ENCODE peak calls at places on chromosomes 7 and 10, in seven cellular contexts. One of them, this sample, is unnamed. For H3K4me1 and H3K27me3, the result is how much of the 10 kb centered on the place peaks cover.

GRCh38 chr10:129744134-129744895 is 219.8 kb downstream of the EBF3 start:
- DNase-seq in esophagus muscularis mucosa: peak
- DNase-seq in GM23248: no peak
- DNase-seq in neural progenitor cell: no peak
- DNase-seq in naive thymus-derived CD4-positive, alpha-beta T cell: no peak
- DNase-seq in SK-N-SH: no peak
- DNase-seq in cardiac muscle cell: no peak
- DNase-seq in this sample: no peak

GRCh38 chr10:101485681-101486554 is 102.1 kb downstream of the POLL start:
- DNase-seq in esophagus muscularis mucosa: peak
- DNase-seq in GM23248: peak
- DNase-seq in neural progenitor cell: peak
- DNase-seq in naive thymus-derived CD4-positive, alpha-beta T cell: no peak
- DNase-seq in SK-N-SH: peak
- DNase-seq in cardiac muscle cell: no peak
- DNase-seq in this sample: no peak

GRCh38 chr7:20280475-20281351 is 50.0 kb upstream of the ITGB8 start:
- DNase-seq in esophagus muscularis mucosa: no peak
- DNase-seq in GM23248: peak
- DNase-seq in neural progenitor cell: no peak
- DNase-seq in naive thymus-derived CD4-positive, alpha-beta T cell: no peak
- DNase-seq in SK-N-SH: peak
- DNase-seq in cardiac muscle cell: no peak
- DNase-seq in this sample: no peak

GRCh38 chr10:116312091-116312490 is 12.2 kb upstream of the CCDC172 start:
- DNase-seq in esophagus muscularis mucosa: no peak
- DNase-seq in GM23248: no peak
- DNase-seq in neural progenitor cell: no peak
- DNase-seq in naive thymus-derived CD4-positive, alpha-beta T cell: no peak
- DNase-seq in SK-N-SH: no peak
- DNase-seq in cardiac muscle cell: no peak
- DNase-seq in this sample: no peak

GRCh38 chr10:61943699-61944444 is 42.4 kb downstream of the ARID5B start:
- DNase-seq in esophagus muscularis mucosa: no peak
- DNase-seq in GM23248: peak
- DNase-seq in neural progenitor cell: no peak
- DNase-seq in naive thymus-derived CD4-positive, alpha-beta T cell: peak
- DNase-seq in SK-N-SH: peak
- DNase-seq in cardiac muscle cell: no peak
- DNase-seq in this sample: no peak

GRCh38 chr10:112957589-112958202 is 7.6 kb downstream of the TCF7L2 start:
- DNase-seq in esophagus muscularis mucosa: no peak
- DNase-seq in GM23248: peak
- DNase-seq in neural progenitor cell: no peak
- DNase-seq in naive thymus-derived CD4-positive, alpha-beta T cell: no peak
- DNase-seq in SK-N-SH: no peak
- DNase-seq in cardiac muscle cell: no peak
- DNase-seq in this sample: peak

GRCh38 chr10:102225646-102226541 is at the start of gene ELOVL3:
- DNase-seq in esophagus muscularis mucosa: peak
- DNase-seq in GM23248: peak
- DNase-seq in neural progenitor cell: peak
- DNase-seq in naive thymus-derived CD4-positive, alpha-beta T cell: peak
- DNase-seq in SK-N-SH: peak
- DNase-seq in cardiac muscle cell: peak
- DNase-seq in this sample: peak

GRCh38 chr10:100883322-100883821 is 29.4 kb upstream of the SLF2 start:
- DNase-seq in esophagus muscularis mucosa: no peak
- DNase-seq in GM23248: no peak
- DNase-seq in neural progenitor cell: no peak
- DNase-seq in naive thymus-derived CD4-positive, alpha-beta T cell: no peak
- DNase-seq in SK-N-SH: no peak
- DNase-seq in cardiac muscle cell: no peak
- DNase-seq in this sample: peak

GRCh38 chr7:17971392-17971791 is 31.1 kb upstream of the SNX13 start:
- DNase-seq in esophagus muscularis mucosa: no peak
- DNase-seq in GM23248: peak
- DNase-seq in neural progenitor cell: no peak
- DNase-seq in naive thymus-derived CD4-positive, alpha-beta T cell: no peak
- DNase-seq in SK-N-SH: no peak
- DNase-seq in cardiac muscle cell: no peak
- DNase-seq in this sample: no peak

GRCh38 chr10:31142026-31142425 is 110.4 kb upstream of the ZNF438 start:
- DNase-seq in esophagus muscularis mucosa: no peak
- DNase-seq in GM23248: peak
- DNase-seq in neural progenitor cell: no peak
- DNase-seq in naive thymus-derived CD4-positive, alpha-beta T cell: no peak
- DNase-seq in SK-N-SH: no peak
- DNase-seq in cardiac muscle cell: no peak
- DNase-seq in this sample: peak

GRCh38 chr10:95229724-95230627 is 35.9 kb downstream of the ACSM6 start:
- DNase-seq in esophagus muscularis mucosa: peak
- DNase-seq in GM23248: peak
- DNase-seq in neural progenitor cell: peak
- DNase-seq in naive thymus-derived CD4-positive, alpha-beta T cell: no peak
- DNase-seq in SK-N-SH: no peak
- DNase-seq in cardiac muscle cell: no peak
- DNase-seq in this sample: peak

GRCh38 chr10:103429647-103430046 is 22.5 kb downstream of the CALHM2 start:
- DNase-seq in esophagus muscularis mucosa: no peak
- DNase-seq in GM23248: no peak
- DNase-seq in neural progenitor cell: no peak
- DNase-seq in naive thymus-derived CD4-positive, alpha-beta T cell: no peak
- DNase-seq in SK-N-SH: no peak
- DNase-seq in cardiac muscle cell: no peak
- DNase-seq in this sample: no peak

GRCh38 chr7:100169147-100169850 is 882 bp upstream of the GAL3ST4 start:
- DNase-seq in esophagus muscularis mucosa: no peak
- DNase-seq in GM23248: no peak
- DNase-seq in neural progenitor cell: no peak
- DNase-seq in naive thymus-derived CD4-positive, alpha-beta T cell: peak
- DNase-seq in SK-N-SH: peak
- DNase-seq in cardiac muscle cell: no peak
- DNase-seq in this sample: peak

GRCh38 chr10:1651280-1651975 is 85.9 kb downstream of the ADARB2 start:
- DNase-seq in esophagus muscularis mucosa: no peak
- DNase-seq in GM23248: no peak
- DNase-seq in neural progenitor cell: no peak
- DNase-seq in naive thymus-derived CD4-positive, alpha-beta T cell: no peak
- DNase-seq in SK-N-SH: peak
- DNase-seq in cardiac muscle cell: no peak
- DNase-seq in this sample: no peak

GRCh38 chr10:2166061-2166460 is 428.7 kb upstream of the ADARB2 start:
- DNase-seq in esophagus muscularis mucosa: no peak
- DNase-seq in GM23248: no peak
- DNase-seq in neural progenitor cell: no peak
- DNase-seq in naive thymus-derived CD4-positive, alpha-beta T cell: no peak
- DNase-seq in SK-N-SH: no peak
- DNase-seq in cardiac muscle cell: peak
- DNase-seq in this sample: no peak

GRCh38 chr10:31919010-31919409 is 9.6 kb downstream of the ARHGAP12 start:
- DNase-seq in esophagus muscularis mucosa: no peak
- DNase-seq in GM23248: no peak
- DNase-seq in neural progenitor cell: no peak
- DNase-seq in naive thymus-derived CD4-positive, alpha-beta T cell: no peak
- DNase-seq in SK-N-SH: no peak
- DNase-seq in cardiac muscle cell: no peak
- DNase-seq in this sample: no peak

GRCh38 chr7:102220229-102220850 is 66.3 kb upstream of the SH2B2 start:
- DNase-seq in esophagus muscularis mucosa: no peak
- DNase-seq in GM23248: no peak
- DNase-seq in neural progenitor cell: peak
- DNase-seq in naive thymus-derived CD4-positive, alpha-beta T cell: no peak
- DNase-seq in SK-N-SH: no peak
- DNase-seq in cardiac muscle cell: no peak
- DNase-seq in this sample: no peak

GRCh38 chr10:43210556-43210955 is 56.3 kb downstream of the RASGEF1A start:
- DNase-seq in esophagus muscularis mucosa: no peak
- DNase-seq in GM23248: no peak
- DNase-seq in neural progenitor cell: no peak
- DNase-seq in naive thymus-derived CD4-positive, alpha-beta T cell: no peak
- DNase-seq in SK-N-SH: no peak
- DNase-seq in cardiac muscle cell: no peak
- DNase-seq in this sample: no peak

GRCh38 chr7:76303829-76304505 is 1.5 kb downstream of the HSPB1 start:
- DNase-seq in esophagus muscularis mucosa: no peak
- DNase-seq in GM23248: peak
- DNase-seq in neural progenitor cell: no peak
- DNase-seq in naive thymus-derived CD4-positive, alpha-beta T cell: no peak
- DNase-seq in SK-N-SH: no peak
- DNase-seq in cardiac muscle cell: no peak
- DNase-seq in this sample: peak

GRCh38 chr7:76303057-76303828 is 770 bp downstream of the HSPB1 start:
- DNase-seq in esophagus muscularis mucosa: peak
- DNase-seq in GM23248: peak
- DNase-seq in neural progenitor cell: peak
- DNase-seq in naive thymus-derived CD4-positive, alpha-beta T cell: peak
- DNase-seq in SK-N-SH: peak
- DNase-seq in cardiac muscle cell: peak
- DNase-seq in this sample: peak

GRCh38 chr7:76301000-76301399 is 1.5 kb upstream of the HSPB1 start:
- DNase-seq in esophagus muscularis mucosa: no peak
- DNase-seq in GM23248: no peak
- DNase-seq in neural progenitor cell: no peak
- DNase-seq in naive thymus-derived CD4-positive, alpha-beta T cell: no peak
- DNase-seq in SK-N-SH: no peak
- DNase-seq in cardiac muscle cell: no peak
- DNase-seq in this sample: no peak

GRCh38 chr7:76300210-76300731 is 2.2 kb upstream of the HSPB1 start:
- DNase-seq in esophagus muscularis mucosa: no peak
- DNase-seq in GM23248: peak
- DNase-seq in neural progenitor cell: no peak
- DNase-seq in naive thymus-derived CD4-positive, alpha-beta T cell: no peak
- DNase-seq in SK-N-SH: no peak
- DNase-seq in cardiac muscle cell: no peak
- DNase-seq in this sample: peak

DNA sequence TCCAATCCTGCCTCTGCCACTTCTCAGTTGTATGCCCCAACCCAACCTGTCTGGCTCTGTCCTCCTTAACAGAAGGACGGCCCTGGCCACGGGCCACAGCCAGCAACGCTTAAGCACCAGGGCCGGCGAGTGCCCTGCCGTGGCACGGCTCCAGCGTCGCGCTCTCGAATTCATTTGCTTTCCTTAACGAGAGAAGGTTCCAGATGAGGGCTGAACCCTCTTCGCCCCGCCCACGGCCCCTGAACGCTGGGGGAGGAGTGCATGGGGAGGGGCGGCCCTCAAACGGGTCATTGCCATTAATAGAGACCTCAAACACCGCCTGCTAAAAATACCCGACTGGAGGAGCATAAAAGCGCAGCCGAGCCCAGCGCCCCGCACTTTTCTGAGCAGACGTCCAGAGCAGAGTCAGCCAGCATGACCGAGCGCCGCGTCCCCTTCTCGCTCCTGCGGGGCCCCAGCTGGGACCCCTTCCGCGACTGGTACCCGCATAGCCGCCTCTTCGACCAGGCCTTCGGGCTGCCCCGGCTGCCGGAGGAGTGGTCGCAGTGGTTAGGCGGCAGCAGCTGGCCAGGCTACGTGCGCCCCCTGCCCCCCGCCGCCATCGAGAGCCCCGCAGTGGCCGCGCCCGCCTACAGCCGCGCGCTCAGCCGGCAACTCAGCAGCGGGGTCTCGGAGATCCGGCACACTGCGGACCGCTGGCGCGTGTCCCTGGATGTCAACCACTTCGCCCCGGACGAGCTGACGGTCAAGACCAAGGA is at the start of gene HSPB1:
- DNase-seq in esophagus muscularis mucosa: peak
- DNase-seq in GM23248: peak
- DNase-seq in neural progenitor cell: peak
- DNase-seq in naive thymus-derived CD4-positive, alpha-beta T cell: peak
- DNase-seq in SK-N-SH: peak
- DNase-seq in cardiac muscle cell: peak
- DNase-seq in this sample: peak
- H3K4me1 ChIP-seq in esophagus muscularis mucosa: half or more
- H3K4me1 ChIP-seq in GM23248: under half
- H3K4me1 ChIP-seq in neural progenitor cell: under half
- H3K4me1 ChIP-seq in naive thymus-derived CD4-positive, alpha-beta T cell: under half
- H3K4me1 ChIP-seq in SK-N-SH: under half
- H3K4me1 ChIP-seq in cardiac muscle cell: under half
- H3K4me1 ChIP-seq in this sample: under half

DNA sequence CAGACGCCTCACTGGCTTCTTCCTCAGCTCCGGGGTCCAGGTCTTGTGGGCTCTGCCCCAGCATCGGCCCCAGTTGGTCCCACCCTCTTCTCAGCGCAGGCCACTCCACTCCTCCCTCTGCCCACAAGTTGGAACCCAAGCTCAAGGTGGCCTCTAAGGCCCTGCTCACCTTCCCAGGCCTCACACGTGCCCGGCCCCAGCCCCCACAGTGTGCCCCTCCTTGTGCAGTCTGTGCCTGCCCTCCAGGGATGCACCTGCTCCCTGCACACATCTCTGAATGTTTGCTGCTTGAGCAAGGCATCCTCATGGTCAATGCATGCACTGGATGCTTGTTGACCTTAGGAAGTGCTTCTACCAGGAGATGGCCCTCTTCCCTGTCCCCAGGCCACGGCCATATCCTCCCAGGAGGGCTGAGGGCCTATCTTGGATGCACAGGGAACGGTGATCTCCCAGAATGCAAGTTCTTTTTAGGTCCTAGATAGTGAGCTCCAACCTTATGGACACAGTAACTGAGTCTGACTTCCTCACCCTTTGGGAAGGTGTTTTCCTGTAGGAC is 7.7 kb upstream of the AEBP1 start:
- DNase-seq in esophagus muscularis mucosa: no peak
- DNase-seq in GM23248: no peak
- DNase-seq in neural progenitor cell: no peak
- DNase-seq in naive thymus-derived CD4-positive, alpha-beta T cell: no peak
- DNase-seq in SK-N-SH: no peak
- DNase-seq in cardiac muscle cell: no peak
- DNase-seq in this sample: no peak
- H3K4me3 ChIP-seq in esophagus muscularis mucosa: no peak
- H3K4me3 ChIP-seq in GM23248: no peak
- H3K4me3 ChIP-seq in neural progenitor cell: no peak
- H3K4me3 ChIP-seq in naive thymus-derived CD4-positive, alpha-beta T cell: no peak
- H3K4me3 ChIP-seq in SK-N-SH: no peak
- H3K4me3 ChIP-seq in cardiac muscle cell: no peak
- H3K4me3 ChIP-seq in this sample: no peak

GRCh38 chr7:29077181-29077580 is 69.2 kb downstream of the CPVL start:
- DNase-seq in esophagus muscularis mucosa: no peak
- DNase-seq in GM23248: peak
- DNase-seq in neural progenitor cell: no peak
- DNase-seq in naive thymus-derived CD4-positive, alpha-beta T cell: no peak
- DNase-seq in SK-N-SH: no peak
- DNase-seq in cardiac muscle cell: no peak
- DNase-seq in this sample: no peak
- H3K27me3 ChIP-seq in esophagus muscularis mucosa: under half
- H3K27me3 ChIP-seq in GM23248: under half
- H3K27me3 ChIP-seq in neural progenitor cell: under half
- H3K27me3 ChIP-seq in naive thymus-derived CD4-positive, alpha-beta T cell: under half
- H3K27me3 ChIP-seq in SK-N-SH: under half
- H3K27me3 ChIP-seq in cardiac muscle cell: under half
- H3K27me3 ChIP-seq in this sample: under half

DNA sequence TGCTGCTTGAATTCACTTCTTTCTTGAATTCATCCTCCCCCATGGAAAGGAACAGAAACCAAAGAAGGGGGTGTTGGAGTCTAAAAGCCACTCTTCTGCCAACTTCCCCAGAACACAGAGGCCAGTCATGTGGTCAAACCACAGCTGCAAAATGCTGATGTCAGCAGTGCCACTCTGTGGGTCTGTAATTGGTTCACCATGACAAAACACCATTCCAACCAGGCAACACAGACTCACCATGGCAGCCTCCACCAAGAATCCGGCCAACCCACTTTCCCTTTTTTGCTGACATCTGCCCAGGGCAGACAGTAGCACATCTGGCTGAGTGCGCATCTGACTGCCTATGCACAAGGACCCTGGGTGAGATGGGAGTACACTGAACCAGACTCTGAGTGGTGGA is 16.8 kb downstream of the OSBPL3 start:
- DNase-seq in esophagus muscularis mucosa: no peak
- DNase-seq in GM23248: peak
- DNase-seq in neural progenitor cell: no peak
- DNase-seq in naive thymus-derived CD4-positive, alpha-beta T cell: no peak
- DNase-seq in SK-N-SH: no peak
- DNase-seq in cardiac muscle cell: no peak
- DNase-seq in this sample: peak
- H3K4me1 ChIP-seq in esophagus muscularis mucosa: under half
- H3K4me1 ChIP-seq in GM23248: under half
- H3K4me1 ChIP-seq in neural progenitor cell: under half
- H3K4me1 ChIP-seq in naive thymus-derived CD4-positive, alpha-beta T cell: half or more
- H3K4me1 ChIP-seq in SK-N-SH: under half
- H3K4me1 ChIP-seq in cardiac muscle cell: under half
- H3K4me1 ChIP-seq in this sample: under half

This sample was measured in SJCRH30.